ENCODE peak calls at places on chromosomes 16 and 17, in seven cellular contexts. C is ascending aorta, U is mammary epithelial cell, S is left ventricle myocardium inferior, B is Caco-2, E is upper lobe of right lung, Y is uterus. W is an unnamed sample. For H3K4me1, the result is how much of the 10 kb centered on the place peaks cover.

GRCh38 chr16:24367186-24367585 is 111.1 kb downstream of the CACNG3 start:
- DNase-seq in C (no peak), U (no peak), S (no peak), B (no peak), E (no peak), Y (no peak), W (no peak)

GRCh38 chr16:15440852-15441251 is 6.5 kb downstream of the BMERB1 start:
- DNase-seq in C (no peak), U (peak), S (no peak), B (no peak), E (no peak), Y (no peak), W (no peak)

GRCh38 chr17:56320443-56320842 is 167.2 kb downstream of the ANKFN1 start:
- DNase-seq in C (no peak), U (no peak), S (no peak), B (no peak), E (no peak), Y (no peak), W (no peak)

GRCh38 chr16:71846443-71846842 is 667 bp downstream of the ATXN1L start:
- DNase-seq in C (no peak), U (peak), S (no peak), B (no peak), E (no peak), Y (no peak), W (no peak)

GRCh38 chr17:28244446-28244845 is 74.6 kb upstream of the TMEM97 start:
- DNase-seq in C (no peak), U (no peak), S (no peak), B (no peak), E (no peak), Y (no peak), W (no peak)

GRCh38 chr17:72968798-72969197 is 123.7 kb downstream of the SLC39A11 start:
- DNase-seq in C (no peak), U (no peak), S (no peak), B (no peak), E (no peak), Y (no peak), W (no peak)

GRCh38 chr17:29138184-29138955 is 41.8 kb downstream of the MYO18A start:
- DNase-seq in C (no peak), U (no peak), S (no peak), B (no peak), E (no peak), Y (no peak), W (peak)

GRCh38 chr17:1627219-1627986 is 1.2 kb downstream of the SLC43A2 start:
- DNase-seq in C (peak), U (no peak), S (no peak), B (no peak), E (peak), Y (no peak), W (peak)

GRCh38 chr17:81863833-81864768 is 3.8 kb upstream of the P4HB start:
- DNase-seq in C (no peak), U (no peak), S (no peak), B (no peak), E (no peak), Y (no peak), W (no peak)

GRCh38 chr16:75402821-75403475 is 30.4 kb downstream of the CFDP1 start:
- DNase-seq in C (no peak), U (peak), S (no peak), B (no peak), E (no peak), Y (no peak), W (no peak)

GRCh38 chr17:75771334-75772281 is 6.6 kb upstream of the GALK1 start:
- DNase-seq in C (peak), U (no peak), S (no peak), B (peak), E (peak), Y (no peak), W (no peak)

GRCh38 chr16:85259115-85259830 is 147.0 kb upstream of the CIBAR2 start:
- DNase-seq in C (no peak), U (no peak), S (no peak), B (no peak), E (no peak), Y (no peak), W (no peak)

GRCh38 chr16:84110527-84110926 is 6.2 kb downstream of the MBTPS1 start:
- DNase-seq in C (no peak), U (no peak), S (no peak), B (no peak), E (no peak), Y (no peak), W (no peak)

GRCh38 chr16:54125751-54126655 is 160.6 kb downstream of the IRX3 start:
- DNase-seq in C (no peak), U (no peak), S (no peak), B (no peak), E (no peak), Y (no peak), W (no peak)

GRCh38 chr16:79053577-79053976 is 547.0 kb downstream of the MAF start:
- DNase-seq in C (no peak), U (no peak), S (no peak), B (no peak), E (no peak), Y (no peak), W (no peak)

GRCh38 chr16:88785106-88785924 is at the start of gene PIEZO1:
- DNase-seq in C (peak), U (peak), S (peak), B (peak), E (peak), Y (peak), W (peak)

GRCh38 chr17:15479697-15480096 is 12.3 kb upstream of the CDRT4 start:
- DNase-seq in C (no peak), U (no peak), S (no peak), B (no peak), E (no peak), Y (no peak), W (no peak)

GRCh38 chr17:57121308-57122042 is 36.4 kb downstream of the AKAP1 start:
- DNase-seq in C (no peak), U (no peak), S (no peak), B (peak), E (no peak), Y (no peak), W (no peak)

GRCh38 chr17:45341389-45342158 is 24.8 kb upstream of the MAP3K14 start:
- DNase-seq in C (peak), U (peak), S (peak), B (peak), E (peak), Y (peak), W (peak)

GRCh38 chr17:44002141-44002848 is 2.1 kb upstream of the NAGS start:
- DNase-seq in C (no peak), U (peak), S (no peak), B (no peak), E (no peak), Y (no peak), W (no peak)

GRCh38 chr17:62898239-62898864 is 67.7 kb upstream of the TANC2 start:
- DNase-seq in C (no peak), U (no peak), S (peak), B (no peak), E (no peak), Y (no peak), W (no peak)

GRCh38 chr16:10387378-10387681 is 1.5 kb downstream of the ATF7IP2 start:
- DNase-seq in C (no peak), U (no peak), S (no peak), B (no peak), E (no peak), Y (no peak), W (no peak)

GRCh38 chr17:77461277-77462057 is 320.7 kb downstream of the SEC14L1 start:
- DNase-seq in C (no peak), U (no peak), S (no peak), B (no peak), E (no peak), Y (no peak), W (no peak)
- H3K4me1 ChIP-seq in C (under half), U (under half), S (half or more), B (under half), E (half or more), Y (under half), W (half or more)

GRCh38 chr16:1667271-1667670 is 10.8 kb upstream of the JPT2 start:
- DNase-seq in C (no peak), U (no peak), S (no peak), B (no peak), E (no peak), Y (no peak), W (no peak)
- TF ChIP-seq CTCF in C (no peak), U (no peak), S (no peak), B (no peak), E (no peak), Y (no peak), W (no peak)

GRCh38 chr17:7221281-7222092 is 1.7 kb downstream of the ACADVL start:
- DNase-seq in C (no peak), U (no peak), S (no peak), B (no peak), E (no peak), Y (peak), W (no peak)
- H3K4me3 ChIP-seq in C (peak), U (no peak), S (peak), B (peak), E (no peak), Y (no peak), W (peak)

GRCh38 chr16:48810436-48810802 is 200.4 kb upstream of the N4BP1 start:
- DNase-seq in C (no peak), U (no peak), S (no peak), B (no peak), E (no peak), Y (no peak), W (no peak)

GRCh38 chr16:48813485-48813884 is 203.5 kb upstream of the N4BP1 start:
- DNase-seq in C (no peak), U (no peak), S (no peak), B (no peak), E (no peak), Y (no peak), W (no peak)

GRCh38 chr16:48812856-48813255 is 202.9 kb upstream of the N4BP1 start:
- DNase-seq in C (no peak), U (no peak), S (no peak), B (no peak), E (no peak), Y (no peak), W (no peak)

GRCh38 chr16:48810803-48811453 is 200.9 kb upstream of the N4BP1 start:
- DNase-seq in C (no peak), U (no peak), S (no peak), B (no peak), E (no peak), Y (no peak), W (peak)

DNA sequence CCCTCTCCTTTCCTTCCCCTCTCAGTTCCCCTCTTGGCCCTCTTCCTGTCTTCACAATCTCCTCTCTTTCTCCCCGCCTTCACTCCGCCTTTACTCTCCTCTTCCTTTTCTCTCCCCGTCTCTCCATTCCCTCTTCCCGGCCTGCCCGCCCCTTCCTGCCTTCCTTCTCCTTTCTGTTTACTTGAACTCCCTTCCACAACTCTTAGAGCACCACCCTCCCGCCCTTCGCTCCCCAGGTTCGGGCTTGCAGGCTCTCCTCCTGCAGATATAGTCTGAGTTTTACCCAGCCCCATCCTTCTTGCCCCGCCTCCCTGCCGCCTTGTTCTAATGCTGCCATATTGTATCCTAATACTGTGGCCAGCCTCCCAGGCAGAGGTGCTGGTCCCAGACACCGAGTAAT is 201.5 kb upstream of the N4BP1 start:
- DNase-seq in C (no peak), U (no peak), S (no peak), B (no peak), E (no peak), Y (no peak), W (no peak)
- H3K4me1 ChIP-seq in C (under half), U (under half), S (under half), B (under half), E (under half), Y (under half), W (under half)

DNA sequence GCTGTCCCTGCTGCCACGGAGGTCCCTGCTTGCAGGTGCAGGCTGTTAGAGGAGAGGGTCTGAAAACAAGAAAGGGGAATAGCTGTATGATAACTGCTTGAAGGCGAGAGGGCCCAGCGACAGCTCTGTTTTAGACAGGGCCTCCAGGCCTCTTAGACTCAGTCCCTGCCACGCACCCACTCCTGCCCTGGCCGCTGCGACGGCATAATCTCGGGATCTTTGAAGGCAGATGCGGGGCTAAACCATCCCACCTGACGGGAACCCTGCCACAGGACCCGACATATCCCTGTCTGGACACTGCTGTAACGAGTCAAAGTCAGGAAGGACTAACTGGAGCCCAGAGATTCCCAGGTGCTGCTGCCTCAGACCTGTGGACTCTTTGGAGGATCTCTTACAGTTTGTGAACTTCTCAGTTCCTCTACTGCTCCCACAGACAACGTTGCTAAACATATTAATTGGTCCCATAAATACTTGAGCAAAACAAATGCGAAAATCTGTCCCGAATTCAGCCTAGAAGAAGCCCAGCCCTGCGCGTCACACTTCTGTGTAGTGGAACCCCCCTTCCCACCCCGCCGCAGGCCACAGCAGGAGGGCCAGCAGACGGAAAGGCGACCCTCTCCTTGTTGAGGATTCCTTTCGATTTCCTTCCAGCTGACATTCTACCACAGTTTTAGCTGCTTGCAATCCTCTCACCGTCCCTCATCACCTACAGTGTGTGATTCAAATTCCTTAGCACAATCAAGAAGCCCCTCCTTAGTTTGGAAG is 998 bp upstream of the TMEM11 start:
- DNase-seq in C (no peak), U (peak), S (no peak), B (no peak), E (no peak), Y (peak), W (peak)
- TF ChIP-seq CTCF in C (no peak), U (no peak), S (no peak), B (no peak), E (no peak), Y (no peak), W (no peak)

W was measured in left lung.